ENCODE peak calls at places on chromosomes 3 and 15, in five cellular contexts. T is astrocyte; L is breast epithelium; Y is A549; V is effector memory CD4-positive, alpha-beta T cell. N is an unnamed sample.

GRCh38 chr15:89002281-89002761 is 85.9 kb upstream of the ABHD2 start:
- DNase-seq in V (no peak), Y (peak; percentile 72), L (no peak), T (peak; percentile 64), N (no peak)

GRCh38 chr3:181808053-181808452 is 96.3 kb downstream of the SOX2 start:
- DNase-seq in L (no peak), Y (no peak), V (no peak), T (no peak), N (no peak)

GRCh38 chr15:34064443-34064842 is 25.4 kb upstream of the AVEN start:
- DNase-seq in V (no peak), L (no peak), T (no peak), Y (no peak), N (peak; percentile 36)

GRCh38 chr3:171339606-171340005 is 120.6 kb downstream of the TNIK start:
- DNase-seq in Y (no peak), T (no peak), L (peak; percentile 64), V (no peak), N (no peak)

GRCh38 chr15:69402816-69403215 is 11.3 kb upstream of the KIF23 start:
- DNase-seq in L (no peak), Y (no peak), T (no peak), V (no peak), N (no peak)

GRCh38 chr15:81869161-81869928 is 176.5 kb downstream of the MEX3B start:
- DNase-seq in Y (no peak), V (no peak), T (no peak), L (no peak), N (no peak)

GRCh38 chr3:64612082-64612860 is 75.5 kb downstream of the ADAMTS9 start:
- DNase-seq in L (no peak), V (no peak), T (peak; percentile 51), Y (no peak), N (no peak)

GRCh38 chr3:38829404-38829803 is 13.4 kb upstream of the SCN10A start:
- DNase-seq in T (peak; percentile 73), Y (peak; percentile 32), V (no peak), L (no peak), N (peak; percentile 49)

GRCh38 chr15:36627566-36627965 is 48.1 kb downstream of the CDIN1 start:
- DNase-seq in L (no peak), V (no peak), Y (no peak), T (no peak), N (no peak)

GRCh38 chr3:71318459-71318827 is 265.1 kb downstream of the FOXP1 start:
- DNase-seq in L (no peak), Y (no peak), T (no peak), V (no peak), N (no peak)

GRCh38 chr3:16897254-16897926 is 12.6 kb downstream of the PLCL2 start:
- DNase-seq in T (no peak), L (no peak), V (no peak), Y (peak; percentile 17), N (no peak)

GRCh38 chr3:194053136-194053535 is 82.8 kb upstream of the HES1 start:
- DNase-seq in L (no peak), Y (no peak), V (no peak), T (no peak), N (no peak)

GRCh38 chr15:72902245-72902928 is 118.8 kb upstream of the ADPGK start:
- DNase-seq in Y (no peak), T (peak; percentile 90), V (no peak), L (peak; percentile 60), N (no peak)

GRCh38 chr3:32844322-32844654 is 26.5 kb downstream of the TRIM71 start:
- DNase-seq in L (no peak), T (no peak), Y (no peak), V (no peak), N (no peak)

GRCh38 chr3:52820741-52821140 is 9.7 kb downstream of the ITIH4 start:
- DNase-seq in Y (peak; percentile 37), L (no peak), T (no peak), V (no peak), N (no peak)

GRCh38 chr3:107150675-107151074 is 226.6 kb upstream of the CCDC54 start:
- DNase-seq in L (no peak), Y (no peak), T (no peak), V (no peak), N (no peak)

GRCh38 chr3:64642327-64643151 is 45.3 kb downstream of the ADAMTS9 start:
- DNase-seq in V (no peak), Y (no peak), L (no peak), T (no peak), N (no peak)

GRCh38 chr15:40928975-40929729 is at the start of gene DLL4:
- DNase-seq in L (peak; percentile 62), T (peak; percentile 27), V (no peak), Y (peak; percentile 73), N (no peak)

GRCh38 chr3:48851407-48851806 is 3.7 kb upstream of the PRKAR2A start:
- DNase-seq in T (peak; percentile 24), V (no peak), L (no peak), Y (peak; percentile 12), N (no peak)
- H3K27ac ChIP-seq in T (no peak overlapping the region), V (no peak overlapping the region), L (no peak overlapping the region), Y (no peak overlapping the region), N (no peak overlapping the region)

DNA sequence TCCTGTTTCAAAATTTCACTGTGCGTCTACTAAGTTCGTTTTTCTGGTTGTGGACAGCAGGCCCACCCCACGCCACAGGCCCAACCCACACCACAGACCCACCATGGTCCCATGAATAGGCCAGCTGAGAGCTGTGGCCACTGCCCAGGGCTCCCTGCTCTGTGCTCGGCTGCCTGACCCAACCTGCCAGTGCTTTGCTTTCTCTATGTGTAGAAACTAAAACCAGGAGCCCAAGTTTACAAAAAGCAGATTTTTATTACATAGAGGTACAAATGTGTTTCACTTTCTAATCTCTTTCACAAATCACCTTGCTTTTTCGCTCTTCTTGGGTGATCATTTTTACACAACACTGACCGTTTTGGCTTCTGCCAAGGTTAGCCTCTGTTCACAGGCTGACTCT is 69.1 kb downstream of the HERC2 start:
- DNase-seq in V (no peak), Y (no peak), T (no peak), L (no peak), N (no peak)
- H3K27ac ChIP-seq in V (no peak overlapping the region), Y (no peak overlapping the region), T (no peak overlapping the region), L (no peak overlapping the region), N (no peak overlapping the region)

GRCh38 chr3:112778298-112779008 is 68.2 kb downstream of the CD200R1L start:
- DNase-seq in Y (peak; percentile 84), T (peak; percentile 89), L (no peak), V (no peak), N (peak; percentile 78)
- H3K27ac ChIP-seq in Y (peak overlapping the region; percentile 87), T (peak overlapping the region; percentile 63), L (no peak overlapping the region), V (no peak overlapping the region), N (peak overlapping the region; percentile 99)

GRCh38 chr3:14278799-14279705 is 100.4 kb downstream of the LSM3 start:
- DNase-seq in T (no peak), V (no peak), Y (no peak), L (no peak), N (no peak)
- H3K27ac ChIP-seq in T (no peak overlapping the region), V (no peak overlapping the region), Y (peak overlapping the region; percentile 13), L (no peak overlapping the region), N (no peak overlapping the region)

GRCh38 chr3:72890166-72890925 is 2.5 kb downstream of the GXYLT2 start:
- DNase-seq in L (no peak), V (no peak), Y (no peak), T (no peak), N (no peak)
- H3K27ac ChIP-seq in L (peak overlapping the region; percentile 81), V (no peak overlapping the region), Y (no peak overlapping the region), T (peak overlapping the region; percentile 94), N (no peak overlapping the region)

GRCh38 chr15:65028921-65029735 is at the start of gene MTFMT:
- DNase-seq in L (peak; percentile 90), Y (peak; percentile 88), T (peak; percentile 49), V (peak; percentile 84), N (no peak)
- H3K27ac ChIP-seq in L (peak within 1 kb of the TSS; percentile 74), Y (peak within 1 kb of the TSS; percentile 93), T (peak within 1 kb of the TSS; percentile 54), V (peak within 1 kb of the TSS; percentile 67), N (no peak within 1 kb of the TSS)

DNA sequence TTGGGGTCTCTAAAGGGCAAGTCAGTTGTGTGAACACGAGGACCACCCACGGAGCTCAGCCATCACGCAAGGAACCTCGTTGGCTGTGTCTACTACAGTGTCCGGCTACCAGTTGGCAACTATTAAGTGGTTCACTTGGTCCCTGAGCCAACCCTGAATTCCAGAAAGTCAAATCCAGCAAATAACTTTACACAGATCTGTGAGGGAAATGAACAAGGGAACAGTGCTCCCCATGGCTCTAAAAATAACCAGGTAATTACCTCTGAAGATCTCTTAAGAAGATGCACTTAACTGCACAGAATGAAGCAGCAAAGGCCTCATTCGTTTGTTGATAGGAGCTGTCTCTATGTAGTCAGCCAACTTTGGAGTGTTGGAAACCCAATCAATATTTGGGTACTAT is 219.0 kb upstream of the LRIG1 start:
- DNase-seq in V (no peak), T (no peak), L (no peak), Y (no peak), N (no peak)
- H3K27ac ChIP-seq in V (no peak overlapping the region), T (no peak overlapping the region), L (peak overlapping the region; percentile 49), Y (no peak overlapping the region), N (no peak overlapping the region)

GRCh38 chr3:115659253-115659652 is 35.9 kb downstream of the GAP43 start:
- DNase-seq in Y (no peak), T (no peak), V (no peak), L (no peak), N (no peak)

GRCh38 chr3:115657168-115657567 is 33.9 kb downstream of the GAP43 start:
- DNase-seq in L (no peak), V (no peak), Y (no peak), T (no peak), N (no peak)

GRCh38 chr3:115659861-115660260 is 36.6 kb downstream of the GAP43 start:
- DNase-seq in L (no peak), T (peak; percentile 30), V (no peak), Y (no peak), N (no peak)

GRCh38 chr3:115658337-115659181 is 35.2 kb downstream of the GAP43 start:
- DNase-seq in Y (peak; percentile 58), T (peak; percentile 88), V (peak; percentile 38), L (peak; percentile 58), N (peak; percentile 6)

DNA sequence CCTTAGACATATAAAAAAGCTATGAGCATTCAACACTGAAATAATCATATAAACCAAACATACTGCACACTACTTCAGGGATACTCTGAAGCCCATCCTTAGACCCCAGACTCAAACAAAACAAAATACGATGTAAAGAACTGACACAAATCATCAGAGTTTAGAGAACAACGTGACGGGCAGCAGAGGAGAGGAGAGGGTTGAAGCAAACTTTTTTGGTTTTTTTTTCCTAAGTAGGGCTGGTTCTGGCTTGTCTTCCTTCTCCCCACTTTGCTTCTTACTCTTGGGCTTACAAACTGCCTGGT is 34.7 kb downstream of the GAP43 start:
- DNase-seq in Y (no peak), L (no peak), T (no peak), V (no peak), N (no peak)
- H3K27ac ChIP-seq in Y (peak overlapping the region; percentile 88), L (peak overlapping the region; percentile 95), T (peak overlapping the region; percentile 95), V (peak overlapping the region; percentile 71), N (peak overlapping the region; percentile 49)

N was measured in epithelial cell of prostate.